ENCODE peak calls at places on chromosomes 13 and 19, in six cellular contexts. Y is IMR-90, T is bronchial epithelial cell, S is uterus, G is Peyer's patch, W is fibroblast of lung. R is an unnamed sample.
A peak's percentile ranks its signal among the peaks of the same experiment; 100 is the strongest.

GRCh38 chr19:4279530-4280422 is 710 bp downstream of the SHD start:
- DNase-seq in W (no peak), T (no peak), G (no peak), S (no peak), Y (no peak), R (no peak)

GRCh38 chr13:67880916-67881315 is 650.8 kb upstream of the PCDH9 start:
- DNase-seq in T (peak; percentile 15), G (no peak), W (no peak), Y (no peak), S (no peak), R (no peak)

GRCh38 chr13:98954313-98954712 is 23.6 kb downstream of the DOCK9 start:
- DNase-seq in T (no peak), G (no peak), W (no peak), Y (no peak), S (no peak), R (no peak)

GRCh38 chr19:38544569-38545315 is 73.0 kb downstream of the MAP4K1 start:
- DNase-seq in G (no peak), W (no peak), Y (peak; percentile 5), S (no peak), T (peak; percentile 10), R (no peak)

GRCh38 chr19:16051254-16052025 is 24.9 kb upstream of the TPM4 start:
- DNase-seq in G (no peak), W (peak; percentile 31), S (no peak), T (peak; percentile 28), Y (no peak), R (no peak)

GRCh38 chr13:44329909-44330545 is 43.6 kb upstream of the SERP2 start:
- DNase-seq in S (no peak), Y (no peak), G (no peak), T (no peak), W (no peak), R (no peak)

GRCh38 chr13:51361111-51361510 is 21.6 kb downstream of the SERPINE3 start:
- DNase-seq in T (no peak), S (no peak), Y (no peak), G (no peak), W (no peak), R (no peak)

GRCh38 chr13:108425056-108425455 is 155.5 kb downstream of the TNFSF13B start:
- DNase-seq in T (peak; percentile 8), Y (no peak), S (no peak), G (no peak), W (peak; percentile 2), R (no peak)

GRCh38 chr13:30744056-30744684 is 8.8 kb downstream of the ALOX5AP start:
- DNase-seq in W (peak; percentile 60), T (peak; percentile 51), Y (peak; percentile 61), G (peak; percentile 80), S (no peak), R (peak; percentile 56)

GRCh38 chr13:99144306-99144705 is 56.3 kb upstream of the UBAC2 start:
- DNase-seq in W (no peak), G (no peak), Y (no peak), T (no peak), S (no peak), R (no peak)

GRCh38 chr19:49954933-49955332 is 6.0 kb downstream of the SIGLEC11 start:
- DNase-seq in W (peak; percentile 44), Y (peak; percentile 16), T (peak; percentile 18), G (no peak), S (no peak), R (peak; percentile 59)

GRCh38 chr19:54142166-54142780 is 4.7 kb downstream of the CNOT3 start:
- DNase-seq in G (no peak), Y (peak; percentile 46), W (no peak), T (no peak), S (no peak), R (no peak)

DNA sequence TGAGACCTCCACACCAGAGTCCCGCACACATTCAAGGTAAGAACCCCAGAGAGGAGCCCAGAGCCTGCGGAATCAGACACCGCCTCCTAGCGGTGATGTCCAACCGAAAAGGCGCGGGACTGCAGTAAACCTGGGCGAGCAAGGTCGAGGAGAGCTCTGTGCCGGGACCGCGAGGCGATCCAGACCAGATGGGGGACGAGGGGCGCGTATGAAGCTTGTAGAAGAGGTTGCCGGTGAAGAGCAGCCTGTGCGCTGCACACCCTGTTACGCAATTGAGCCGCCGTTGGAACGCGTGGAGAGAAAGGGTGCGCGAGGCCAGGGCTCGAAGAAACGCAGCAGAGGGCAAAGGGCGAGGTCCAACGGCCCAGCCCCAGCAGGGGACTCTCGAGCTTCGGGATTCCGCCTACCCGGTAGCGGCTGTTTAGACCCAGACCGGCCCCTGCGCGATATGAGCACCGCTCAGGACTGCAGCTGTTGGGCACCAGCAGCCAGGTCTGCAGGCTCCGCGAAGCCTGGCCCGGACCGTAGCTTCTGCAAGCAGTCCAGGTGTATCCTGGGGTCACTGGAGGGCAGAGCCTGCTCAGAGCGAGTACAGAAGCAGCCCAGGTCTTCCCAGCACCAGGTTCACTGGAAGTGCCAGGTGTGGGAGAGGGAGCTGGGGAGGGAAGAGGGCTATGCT is 65.9 kb upstream of the ZNF599 start:
- DNase-seq in Y (no peak), W (peak; percentile 1), S (no peak), G (no peak), T (no peak), R (peak; percentile 25)
- TF ChIP-seq CTCF in Y (no peak), W (peak; percentile 28), S (no peak), G (peak; percentile 23), T (peak; percentile 69), R (no peak)

GRCh38 chr13:39047560-39047959 is 9.3 kb downstream of the NHLRC3 start:
- DNase-seq in S (no peak), Y (no peak), W (no peak), G (no peak), T (peak; percentile 50), R (no peak)
- TF ChIP-seq CTCF in S (no peak), Y (no peak), W (no peak), G (no peak), T (peak; percentile 24), R (no peak)

DNA sequence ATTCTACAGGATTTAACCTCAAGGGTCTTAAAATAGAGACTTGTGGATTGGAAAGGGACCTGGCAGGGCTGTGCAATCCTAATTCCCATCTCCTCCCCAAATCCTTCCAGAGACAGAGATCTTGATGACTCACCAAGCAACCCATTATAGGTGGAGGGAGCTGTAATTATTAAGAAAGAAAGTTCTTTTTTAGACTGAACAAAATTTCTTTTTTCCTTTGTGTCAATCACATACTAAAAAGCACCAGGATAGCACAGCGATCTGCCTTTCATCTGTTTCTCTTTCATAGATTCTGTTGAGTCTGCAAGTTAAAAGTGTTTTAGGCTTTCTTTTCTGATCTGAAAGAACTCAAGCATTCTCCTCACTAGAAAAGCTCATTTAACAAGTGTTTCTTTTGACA is 222.8 kb downstream of the DCT start:
- DNase-seq in S (no peak), Y (no peak), T (no peak), W (no peak), G (no peak), R (no peak)
- TF ChIP-seq CTCF in S (no peak), Y (no peak), T (no peak), W (no peak), G (no peak), R (no peak)

DNA sequence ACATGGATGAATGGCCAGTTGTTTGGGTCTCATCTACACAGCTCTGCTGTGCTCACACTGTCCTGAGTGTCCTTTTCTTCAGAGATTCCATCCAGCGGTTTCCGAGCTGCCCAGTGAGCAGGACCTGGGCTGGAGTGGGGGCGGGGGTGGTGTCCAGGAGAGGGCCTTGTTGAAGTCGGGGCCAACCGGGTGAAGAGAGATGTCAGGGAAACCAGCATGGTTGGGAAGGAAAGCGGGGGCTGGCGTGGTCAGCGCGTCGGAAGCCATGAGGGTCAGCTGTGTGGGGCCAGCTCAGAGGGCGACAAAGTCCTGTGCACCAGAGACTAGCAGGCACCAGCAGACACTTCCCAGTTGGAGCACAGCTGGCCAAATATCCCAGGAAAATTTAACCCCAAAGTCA is 37.8 kb upstream of the SOX1 start:
- DNase-seq in T (no peak), G (no peak), Y (no peak), W (no peak), S (no peak), R (no peak)
- TF ChIP-seq CTCF in T (no peak), G (no peak), Y (no peak), W (no peak), S (no peak), R (no peak)

GRCh38 chr19:18425515-18426415 is 6.6 kb downstream of the SSBP4 start:
- DNase-seq in T (no peak), W (peak; percentile 59), G (no peak), S (peak; percentile 82), Y (peak; percentile 62), R (no peak)
- TF ChIP-seq CTCF in T (peak; percentile 1), W (no peak), G (no peak), S (peak; percentile 28), Y (peak; percentile 24), R (no peak)

GRCh38 chr19:55909801-55910200 is 22.3 kb downstream of the NLRP13 start:
- DNase-seq in T (no peak), Y (no peak), S (no peak), W (no peak), G (no peak), R (no peak)

GRCh38 chr19:55912916-55913315 is 19.2 kb downstream of the NLRP13 start:
- DNase-seq in Y (no peak), T (no peak), S (no peak), G (no peak), W (no peak), R (no peak)

GRCh38 chr19:55913643-55914268 is 18.4 kb downstream of the NLRP13 start:
- DNase-seq in G (no peak), Y (no peak), S (no peak), W (no peak), T (no peak), R (no peak)
- TF ChIP-seq CTCF in G (no peak), Y (no peak), S (no peak), W (no peak), T (no peak), R (no peak)

R was measured in stomach.